ENCODE peak calls at places on chromosomes 2 and 18, in ten cellular contexts. N is PC-3; H is ovary; J is kidney epithelial cell; X is BJ; A is NT2/D1; D is tibial nerve; V is CD8-positive, alpha-beta T cell; W is right lobe of liver; Y is fibroblast of lung. Q is an unnamed sample.

GRCh38 chr18:48992791-48993555 is 42.2 kb upstream of the SMAD7 start:
- DNase-seq in X (no peak), A (no peak), V (no peak), Y (no peak), W (no peak), N (no peak), D (no peak), H (no peak), J (no peak), Q (no peak)

GRCh38 chr18:41331661-41332060 is 623.4 kb upstream of the PIK3C3 start:
- DNase-seq in D (no peak), A (no peak), N (no peak), Y (no peak), V (no peak), H (no peak), W (no peak), X (no peak), J (no peak), Q (no peak)

GRCh38 chr2:73837847-73838585 is 9.3 kb downstream of the STAMBP start:
- DNase-seq in X (no peak), N (no peak), V (no peak), Y (no peak), W (no peak), A (no peak), H (no peak), J (no peak), D (no peak), Q (no peak)

GRCh38 chr2:179691235-179691634 is 170.2 kb downstream of the ZNF385B start:
- DNase-seq in W (no peak), V (no peak), H (no peak), D (no peak), Y (no peak), A (no peak), N (peak; percentile 67), J (no peak), X (no peak), Q (no peak)

GRCh38 chr2:81645750-81646301 is 1341.3 kb upstream of the LRRTM1 start:
- DNase-seq in D (no peak), W (no peak), X (no peak), Y (no peak), J (peak; percentile 84), A (no peak), H (no peak), V (no peak), N (no peak), Q (no peak)

GRCh38 chr18:49207373-49207772 is 253.1 kb downstream of the DYM start:
- DNase-seq in N (peak; percentile 77), W (no peak), H (no peak), Y (peak; percentile 89), X (no peak), D (no peak), J (peak; percentile 87), V (no peak), A (no peak), Q (no peak)

GRCh38 chr2:203252851-203253250 is 14.0 kb downstream of the CYP20A1 start:
- DNase-seq in N (no peak), H (no peak), Y (no peak), A (no peak), J (no peak), X (no peak), D (no peak), W (no peak), V (no peak), Q (no peak)

GRCh38 chr2:240513544-240514287 is 44.1 kb downstream of the ANKMY1 start:
- DNase-seq in W (peak; percentile 75), D (peak; percentile 64), X (peak; percentile 31), V (peak; percentile 86), H (peak; percentile 42), Y (peak; percentile 73), J (peak; percentile 26), N (peak; percentile 74), A (peak; percentile 66), Q (peak; percentile 94)

GRCh38 chr2:85888020-85888744 is 608 bp downstream of the ST3GAL5 start:
- DNase-seq in A (no peak), V (peak; percentile 40), X (no peak), W (peak; percentile 53), J (no peak), Y (no peak), H (peak; percentile 35), N (no peak), D (no peak), Q (peak; percentile 71)

GRCh38 chr2:134406311-134406710 is 152.4 kb downstream of the MGAT5 start:
- DNase-seq in Y (no peak), W (no peak), X (no peak), J (no peak), D (no peak), A (no peak), V (no peak), H (no peak), N (peak; percentile 83), Q (no peak)
- H3K36me3 ChIP-seq in Y (peaks cover 4% of the 10 kb centered on the region), W (no peaks in the 10 kb centered on the region), X (peaks cover 1% of the 10 kb centered on the region), J (no peaks in the 10 kb centered on the region), D (peaks cover 12% of the 10 kb centered on the region), A (peaks cover 22% of the 10 kb centered on the region), V (no peaks in the 10 kb centered on the region), H (no peaks in the 10 kb centered on the region), N (no peaks in the 10 kb centered on the region), Q (no peaks in the 10 kb centered on the region)

GRCh38 chr2:96534701-96535181 is 1.8 kb upstream of the ARID5A start:
- DNase-seq in D (no peak), J (no peak), A (no peak), N (no peak), W (no peak), V (no peak), H (no peak), Y (no peak), X (no peak), Q (peak; percentile 5)
- H3K4me3 ChIP-seq in D (no peak overlapping the region), J (no peak overlapping the region), A (no peak overlapping the region), N (no peak overlapping the region), W (no peak overlapping the region), V (no peak overlapping the region), H (no peak overlapping the region), Y (no peak overlapping the region), X (no peak overlapping the region), Q (no peak overlapping the region)

GRCh38 chr18:57811477-57812125 is 8.5 kb upstream of the ATP8B1 start:
- DNase-seq in J (no peak), H (no peak), N (peak; percentile 71), A (no peak), X (no peak), D (no peak), V (no peak), Y (peak; percentile 65), W (no peak), Q (no peak)
- H3K27me3 ChIP-seq in J (no peaks in the 10 kb centered on the region), H (no peaks in the 10 kb centered on the region), N (no peaks in the 10 kb centered on the region), A (no peaks in the 10 kb centered on the region), X (no peaks in the 10 kb centered on the region), D (no peaks in the 10 kb centered on the region), V (no peaks in the 10 kb centered on the region), Y (no peaks in the 10 kb centered on the region), W (no peaks in the 10 kb centered on the region), Q (no peaks in the 10 kb centered on the region)

DNA sequence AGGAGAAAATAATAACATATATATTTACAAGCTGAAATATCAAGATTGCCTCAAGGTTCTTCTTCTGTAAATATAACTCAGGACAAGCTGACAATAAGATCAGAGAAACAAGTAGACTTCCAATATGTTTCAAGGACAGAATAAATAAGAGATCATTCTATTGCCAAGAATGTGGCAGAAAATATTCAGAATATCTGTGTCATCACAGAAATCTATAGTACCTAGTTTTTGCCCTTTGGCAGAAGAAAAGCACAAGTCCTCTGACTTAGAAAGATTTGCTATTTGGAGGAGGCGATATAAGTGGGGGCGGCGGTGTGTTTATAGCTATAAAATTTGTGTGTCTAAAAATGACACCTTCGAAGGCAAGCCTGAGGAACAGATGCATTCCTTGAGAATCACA is 34.3 kb downstream of the ARHGAP15 start:
- DNase-seq in J (no peak), H (no peak), D (no peak), X (no peak), N (no peak), A (no peak), V (no peak), W (no peak), Y (no peak), Q (no peak)
- H3K36me3 ChIP-seq in J (no peaks in the 10 kb centered on the region), H (no peaks in the 10 kb centered on the region), D (no peaks in the 10 kb centered on the region), X (no peaks in the 10 kb centered on the region), N (no peaks in the 10 kb centered on the region), A (no peaks in the 10 kb centered on the region), V (no peaks in the 10 kb centered on the region), W (no peaks in the 10 kb centered on the region), Y (no peaks in the 10 kb centered on the region), Q (no peaks in the 10 kb centered on the region)

DNA sequence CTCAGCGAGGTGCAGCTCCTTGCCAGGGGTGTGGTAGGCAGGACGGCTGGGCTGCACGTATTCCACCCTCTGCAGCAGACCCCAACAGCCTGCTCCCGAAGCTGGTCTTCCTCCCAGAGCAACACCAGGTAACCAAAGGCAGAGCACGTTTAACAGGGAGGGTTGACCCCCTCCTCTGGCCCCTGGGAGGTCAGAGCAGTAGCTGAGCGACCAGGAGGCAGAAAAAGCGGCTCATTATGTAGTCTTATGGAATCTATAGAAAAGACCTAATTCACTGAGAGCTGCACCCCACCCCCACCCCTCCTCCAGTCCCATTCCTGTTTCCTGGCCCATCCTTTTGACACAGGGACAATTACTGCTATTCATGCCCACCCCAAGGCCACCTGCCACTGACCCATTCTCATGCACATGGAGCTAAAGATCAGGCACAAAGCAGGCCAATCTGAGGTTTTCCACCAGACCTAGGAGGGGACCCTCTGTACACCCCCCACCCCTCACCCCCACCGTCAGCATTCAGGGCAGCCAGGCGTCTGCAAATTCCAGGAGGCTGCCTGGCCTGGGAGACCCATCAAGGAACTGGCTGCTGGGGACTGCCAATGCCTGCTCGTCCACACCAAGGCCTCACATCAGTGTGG is 60.9 kb upstream of the FZD7 start:
- DNase-seq in A (peak; percentile 97), V (no peak), X (no peak), D (no peak), Y (no peak), H (no peak), W (no peak), N (no peak), J (no peak), Q (peak; percentile 89)
- H3K4me3 ChIP-seq in A (peak overlapping the region; percentile 45), V (no peak overlapping the region), X (no peak overlapping the region), D (no peak overlapping the region), Y (no peak overlapping the region), H (no peak overlapping the region), W (no peak overlapping the region), N (no peak overlapping the region), J (no peak overlapping the region), Q (peak overlapping the region; percentile 12)

GRCh38 chr18:43982582-43982981 is 698.1 kb upstream of the SETBP1 start:
- DNase-seq in X (no peak), D (no peak), H (no peak), J (no peak), V (no peak), W (no peak), A (no peak), Y (no peak), N (no peak), Q (no peak)
- H3K27me3 ChIP-seq in X (no peaks in the 10 kb centered on the region), D (no peaks in the 10 kb centered on the region), H (no peaks in the 10 kb centered on the region), J (no peaks in the 10 kb centered on the region), V (no peaks in the 10 kb centered on the region), W (no peaks in the 10 kb centered on the region), A (no peaks in the 10 kb centered on the region), Y (no peaks in the 10 kb centered on the region), N (no peaks in the 10 kb centered on the region), Q (no peaks in the 10 kb centered on the region)

DNA sequence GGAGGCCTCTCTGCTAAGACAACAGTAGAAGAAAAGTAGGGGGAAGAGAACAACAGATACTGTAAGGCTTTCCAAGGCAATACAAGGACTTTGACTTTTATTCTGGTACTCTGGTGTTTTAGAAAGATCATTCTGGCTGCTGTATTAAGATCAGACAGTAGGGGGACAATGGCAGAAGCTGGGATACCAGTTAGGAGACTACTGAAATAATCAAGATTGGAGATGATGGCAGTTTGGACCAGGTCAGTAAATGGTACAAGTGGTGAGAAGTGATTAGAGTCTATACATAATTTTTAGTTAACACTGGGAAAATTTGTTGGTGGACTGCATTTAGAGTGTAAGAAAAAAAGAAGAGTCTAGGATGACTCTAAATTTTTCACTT is 139.7 kb downstream of the ROCK1 start:
- DNase-seq in W (no peak), A (no peak), H (no peak), J (no peak), X (no peak), V (no peak), Y (peak; percentile 16), N (peak; percentile 59), D (no peak), Q (peak; percentile 21)
- H3K36me3 ChIP-seq in W (peaks cover 37% of the 10 kb centered on the region), A (peaks cover 29% of the 10 kb centered on the region), H (no peaks in the 10 kb centered on the region), J (no peaks in the 10 kb centered on the region), X (peaks cover 8% of the 10 kb centered on the region), V (peaks cover 34% of the 10 kb centered on the region), Y (no peaks in the 10 kb centered on the region), N (peaks cover 15% of the 10 kb centered on the region), D (peaks cover 84% of the 10 kb centered on the region), Q (no peaks in the 10 kb centered on the region)